ENCODE peak calls at places on chromosome 9, in four cellular contexts. One of them, this sample, is unnamed.

GRCh38 chr9:100287186-100287585 is 65.6 kb downstream of the TEX10 start:
- DNase-seq in H54: no peak
- DNase-seq in OCI-M1: peak
- DNase-seq in stimulated activated CD8-positive, alpha-beta memory T cell treated with anti-CD3 and anti-CD28 coated beads, Interleukin-15, amount 100 ng/mL, for 4 hours: no peak
- DNase-seq in this sample: no peak

GRCh38 chr9:12906646-12907045 is 131.8 kb downstream of the LURAP1L start:
- DNase-seq in OCI-M1: no peak
- DNase-seq in stimulated activated CD8-positive, alpha-beta memory T cell treated with anti-CD3 and anti-CD28 coated beads, Interleukin-15, amount 100 ng/mL, for 4 hours: no peak
- DNase-seq in H54: no peak
- DNase-seq in this sample: no peak

GRCh38 chr9:68678430-68678829 is 26.6 kb upstream of the PIP5K1B start:
- DNase-seq in OCI-M1: peak
- DNase-seq in stimulated activated CD8-positive, alpha-beta memory T cell treated with anti-CD3 and anti-CD28 coated beads, Interleukin-15, amount 100 ng/mL, for 4 hours: no peak
- DNase-seq in H54: no peak
- DNase-seq in this sample: peak

GRCh38 chr9:35814106-35814840 is 569 bp downstream of the HINT2 start:
- DNase-seq in H54: no peak
- DNase-seq in stimulated activated CD8-positive, alpha-beta memory T cell treated with anti-CD3 and anti-CD28 coated beads, Interleukin-15, amount 100 ng/mL, for 4 hours: no peak
- DNase-seq in OCI-M1: peak
- DNase-seq in this sample: peak

GRCh38 chr9:128995791-128996190 is 32.3 kb downstream of the SH3GLB2 start:
- DNase-seq in OCI-M1: no peak
- DNase-seq in H54: no peak
- DNase-seq in stimulated activated CD8-positive, alpha-beta memory T cell treated with anti-CD3 and anti-CD28 coated beads, Interleukin-15, amount 100 ng/mL, for 4 hours: no peak
- DNase-seq in this sample: no peak

GRCh38 chr9:126763130-126763764 is 41.6 kb upstream of the ZBTB43 start:
- DNase-seq in H54: peak
- DNase-seq in stimulated activated CD8-positive, alpha-beta memory T cell treated with anti-CD3 and anti-CD28 coated beads, Interleukin-15, amount 100 ng/mL, for 4 hours: no peak
- DNase-seq in OCI-M1: peak
- DNase-seq in this sample: no peak

GRCh38 chr9:708556-709432 is 132.7 kb upstream of the DMRT1 start:
- DNase-seq in stimulated activated CD8-positive, alpha-beta memory T cell treated with anti-CD3 and anti-CD28 coated beads, Interleukin-15, amount 100 ng/mL, for 4 hours: no peak
- DNase-seq in OCI-M1: peak
- DNase-seq in H54: no peak
- DNase-seq in this sample: no peak

GRCh38 chr9:93294011-93294410 is 110.1 kb downstream of the WNK2 start:
- DNase-seq in stimulated activated CD8-positive, alpha-beta memory T cell treated with anti-CD3 and anti-CD28 coated beads, Interleukin-15, amount 100 ng/mL, for 4 hours: no peak
- DNase-seq in H54: no peak
- DNase-seq in OCI-M1: no peak
- DNase-seq in this sample: no peak

GRCh38 chr9:130893250-130894101 is 3.1 kb downstream of the QRFP start:
- DNase-seq in stimulated activated CD8-positive, alpha-beta memory T cell treated with anti-CD3 and anti-CD28 coated beads, Interleukin-15, amount 100 ng/mL, for 4 hours: no peak
- DNase-seq in OCI-M1: peak
- DNase-seq in H54: no peak
- DNase-seq in this sample: peak

GRCh38 chr9:133732351-133733073 is 5.6 kb downstream of the SARDH start:
- DNase-seq in OCI-M1: no peak
- DNase-seq in H54: no peak
- DNase-seq in stimulated activated CD8-positive, alpha-beta memory T cell treated with anti-CD3 and anti-CD28 coated beads, Interleukin-15, amount 100 ng/mL, for 4 hours: no peak
- DNase-seq in this sample: no peak

GRCh38 chr9:125536184-125537152 is 170.5 kb downstream of the MAPKAP1 start:
- DNase-seq in H54: no peak
- DNase-seq in OCI-M1: no peak
- DNase-seq in stimulated activated CD8-positive, alpha-beta memory T cell treated with anti-CD3 and anti-CD28 coated beads, Interleukin-15, amount 100 ng/mL, for 4 hours: no peak
- DNase-seq in this sample: no peak

GRCh38 chr9:78188594-78188993 is 47.3 kb upstream of the CEP78 start:
- DNase-seq in H54: no peak
- DNase-seq in OCI-M1: no peak
- DNase-seq in stimulated activated CD8-positive, alpha-beta memory T cell treated with anti-CD3 and anti-CD28 coated beads, Interleukin-15, amount 100 ng/mL, for 4 hours: no peak
- DNase-seq in this sample: no peak

GRCh38 chr9:106653111-106653697 is 209.8 kb upstream of the ZNF462 start:
- DNase-seq in stimulated activated CD8-positive, alpha-beta memory T cell treated with anti-CD3 and anti-CD28 coated beads, Interleukin-15, amount 100 ng/mL, for 4 hours: no peak
- DNase-seq in OCI-M1: no peak
- DNase-seq in H54: no peak
- DNase-seq in this sample: no peak

GRCh38 chr9:8895498-8896224 is 1096.1 kb upstream of the DMAC1 start:
- DNase-seq in H54: peak
- DNase-seq in OCI-M1: peak
- DNase-seq in stimulated activated CD8-positive, alpha-beta memory T cell treated with anti-CD3 and anti-CD28 coated beads, Interleukin-15, amount 100 ng/mL, for 4 hours: no peak
- DNase-seq in this sample: peak

GRCh38 chr9:112939418-112939817 is 48.7 kb upstream of the SLC46A2 start:
- DNase-seq in H54: no peak
- DNase-seq in stimulated activated CD8-positive, alpha-beta memory T cell treated with anti-CD3 and anti-CD28 coated beads, Interleukin-15, amount 100 ng/mL, for 4 hours: no peak
- DNase-seq in OCI-M1: no peak
- DNase-seq in this sample: no peak

GRCh38 chr9:126398403-126399058 is 71.9 kb downstream of the MVB12B start:
- DNase-seq in stimulated activated CD8-positive, alpha-beta memory T cell treated with anti-CD3 and anti-CD28 coated beads, Interleukin-15, amount 100 ng/mL, for 4 hours: peak
- DNase-seq in OCI-M1: peak
- DNase-seq in H54: peak
- DNase-seq in this sample: peak

GRCh38 chr9:69474821-69475220 is 149.8 kb downstream of the ENTREP1 start:
- DNase-seq in OCI-M1: no peak
- DNase-seq in H54: no peak
- DNase-seq in stimulated activated CD8-positive, alpha-beta memory T cell treated with anti-CD3 and anti-CD28 coated beads, Interleukin-15, amount 100 ng/mL, for 4 hours: no peak
- DNase-seq in this sample: no peak

GRCh38 chr9:77224750-77225312 is 47.5 kb downstream of the VPS13A start:
- DNase-seq in stimulated activated CD8-positive, alpha-beta memory T cell treated with anti-CD3 and anti-CD28 coated beads, Interleukin-15, amount 100 ng/mL, for 4 hours: no peak
- DNase-seq in OCI-M1: peak
- DNase-seq in H54: no peak
- DNase-seq in this sample: peak

GRCh38 chr9:98807070-98807810 is at the start of gene GALNT12:
- DNase-seq in H54: no peak
- DNase-seq in stimulated activated CD8-positive, alpha-beta memory T cell treated with anti-CD3 and anti-CD28 coated beads, Interleukin-15, amount 100 ng/mL, for 4 hours: no peak
- DNase-seq in OCI-M1: no peak
- DNase-seq in this sample: no peak

GRCh38 chr9:96139592-96140251 is 162.3 kb downstream of the HSD17B3 start:
- DNase-seq in OCI-M1: no peak
- DNase-seq in H54: no peak
- DNase-seq in stimulated activated CD8-positive, alpha-beta memory T cell treated with anti-CD3 and anti-CD28 coated beads, Interleukin-15, amount 100 ng/mL, for 4 hours: no peak
- DNase-seq in this sample: no peak

GRCh38 chr9:121612511-121612998 is 38.9 kb upstream of the DAB2IP start:
- DNase-seq in OCI-M1: no peak
- DNase-seq in H54: no peak
- DNase-seq in stimulated activated CD8-positive, alpha-beta memory T cell treated with anti-CD3 and anti-CD28 coated beads, Interleukin-15, amount 100 ng/mL, for 4 hours: no peak
- DNase-seq in this sample: no peak

GRCh38 chr9:77927265-77927664 is 104.3 kb downstream of the GNAQ start:
- DNase-seq in stimulated activated CD8-positive, alpha-beta memory T cell treated with anti-CD3 and anti-CD28 coated beads, Interleukin-15, amount 100 ng/mL, for 4 hours: no peak
- DNase-seq in OCI-M1: peak
- DNase-seq in H54: no peak
- DNase-seq in this sample: no peak

GRCh38 chr9:503881-504852 is 289.5 kb downstream of the DOCK8 start:
- DNase-seq in OCI-M1: peak
- DNase-seq in stimulated activated CD8-positive, alpha-beta memory T cell treated with anti-CD3 and anti-CD28 coated beads, Interleukin-15, amount 100 ng/mL, for 4 hours: peak
- DNase-seq in H54: peak
- DNase-seq in this sample: peak

GRCh38 chr9:1440276-1440675 is 390.1 kb downstream of the DMRT2 start:
- DNase-seq in stimulated activated CD8-positive, alpha-beta memory T cell treated with anti-CD3 and anti-CD28 coated beads, Interleukin-15, amount 100 ng/mL, for 4 hours: no peak
- DNase-seq in H54: no peak
- DNase-seq in OCI-M1: no peak
- DNase-seq in this sample: no peak

GRCh38 chr9:108612510-108612909 is 243.3 kb downstream of the ACTL7B start:
- DNase-seq in stimulated activated CD8-positive, alpha-beta memory T cell treated with anti-CD3 and anti-CD28 coated beads, Interleukin-15, amount 100 ng/mL, for 4 hours: no peak
- DNase-seq in OCI-M1: no peak
- DNase-seq in H54: no peak
- DNase-seq in this sample: no peak

GRCh38 chr9:9061599-9061998 is 1262.0 kb upstream of the DMAC1 start:
- DNase-seq in H54: no peak
- DNase-seq in stimulated activated CD8-positive, alpha-beta memory T cell treated with anti-CD3 and anti-CD28 coated beads, Interleukin-15, amount 100 ng/mL, for 4 hours: no peak
- DNase-seq in OCI-M1: no peak
- DNase-seq in this sample: no peak

GRCh38 chr9:97571664-97572063 is 61.5 kb downstream of the TSTD2 start:
- DNase-seq in stimulated activated CD8-positive, alpha-beta memory T cell treated with anti-CD3 and anti-CD28 coated beads, Interleukin-15, amount 100 ng/mL, for 4 hours: no peak
- DNase-seq in H54: no peak
- DNase-seq in OCI-M1: no peak
- DNase-seq in this sample: no peak

This sample was measured in erythroblast.